ENCODE peak calls at places on chromosomes 11 and 22, in seven cellular contexts. T is neural progenitor cell, P is upper lobe of right lung, D is ovary, E is thyroid gland, G is AG04450, Z is OCI-LY7. Q is an unnamed sample.

GRCh38 chr22:24046024-24046423 is 34.9 kb downstream of the CABIN1 start:
- DNase-seq in Z (no peak), G (no peak), D (no peak), P (no peak), T (no peak), E (no peak), Q (no peak)

GRCh38 chr22:24137595-24137994 is 43.7 kb upstream of the SUSD2 start:
- DNase-seq in G (peak), P (no peak), Z (no peak), E (no peak), D (no peak), T (no peak), Q (no peak)

GRCh38 chr22:28141614-28142013 is 222.6 kb upstream of the PITPNB start:
- DNase-seq in P (no peak), T (no peak), E (no peak), G (peak), Z (no peak), D (no peak), Q (peak)

GRCh38 chr11:113131036-113131775 is 170.0 kb downstream of the NCAM1 start:
- DNase-seq in G (no peak), Z (no peak), D (no peak), E (no peak), T (no peak), P (no peak), Q (no peak)

GRCh38 chr11:97259884-97260283 is 870.1 kb downstream of the JRKL start:
- DNase-seq in D (no peak), G (no peak), T (no peak), Z (no peak), P (no peak), E (no peak), Q (no peak)

GRCh38 chr11:57430946-57431345 is 4.0 kb upstream of the SLC43A3 start:
- DNase-seq in E (no peak), D (no peak), T (no peak), G (no peak), P (no peak), Z (no peak), Q (no peak)

GRCh38 chr11:94305146-94305545 is 766 bp downstream of the IZUMO1R start:
- DNase-seq in D (no peak), P (no peak), G (peak), T (no peak), E (no peak), Z (no peak), Q (no peak)

GRCh38 chr11:34565417-34566208 is 52.0 kb upstream of the ELF5 start:
- DNase-seq in D (no peak), Z (peak), G (no peak), T (peak), P (no peak), E (no peak), Q (no peak)

GRCh38 chr11:8342821-8343681 is 79.4 kb upstream of the LMO1 start:
- DNase-seq in E (no peak), D (no peak), T (no peak), P (no peak), Z (no peak), G (no peak), Q (no peak)

GRCh38 chr11:77548552-77549439 is 41.0 kb upstream of the AQP11 start:
- DNase-seq in Z (no peak), T (no peak), D (no peak), G (no peak), E (no peak), P (no peak), Q (no peak)

GRCh38 chr11:76410771-76411423 is 29.8 kb downstream of the GVQW3 start:
- DNase-seq in T (no peak), E (no peak), D (no peak), P (no peak), G (no peak), Z (no peak), Q (no peak)

GRCh38 chr11:120674537-120674936 is 163.0 kb downstream of the GRIK4 start:
- DNase-seq in Z (no peak), G (peak), E (peak), P (no peak), T (no peak), D (no peak), Q (no peak)

GRCh38 chr11:128715691-128716153 is 21.9 kb downstream of the FLI1 start:
- DNase-seq in E (no peak), P (no peak), Z (no peak), T (peak), G (no peak), D (no peak), Q (no peak)

GRCh38 chr11:93249437-93250210 is 51.8 kb upstream of the SLC36A4 start:
- DNase-seq in P (no peak), T (no peak), Z (no peak), D (no peak), G (no peak), E (no peak), Q (no peak)

GRCh38 chr11:45045692-45046471 is 95.2 kb upstream of the TP53I11 start:
- DNase-seq in G (no peak), P (peak), D (no peak), Z (no peak), E (peak), T (no peak), Q (peak)

GRCh38 chr11:92475316-92475715 is 250.7 kb downstream of the FAT3 start:
- DNase-seq in D (no peak), G (no peak), Z (no peak), P (no peak), E (no peak), T (no peak), Q (no peak)

GRCh38 chr11:43071338-43071737 is 240.5 kb upstream of the API5 start:
- DNase-seq in Z (no peak), T (no peak), P (no peak), E (no peak), D (no peak), G (no peak), Q (no peak)

GRCh38 chr11:57072640-57073039 is 83.9 kb downstream of the OR5AK2 start:
- DNase-seq in Z (no peak), P (no peak), D (no peak), T (no peak), E (no peak), G (peak), Q (peak)

GRCh38 chr11:110148775-110149744 is 55.9 kb downstream of the ZC3H12C start:
- DNase-seq in E (no peak), G (no peak), P (no peak), Z (no peak), D (no peak), T (no peak), Q (peak)

GRCh38 chr11:116970485-116971292 is 127.5 kb downstream of the SIK3 start:
- DNase-seq in D (no peak), Z (no peak), E (no peak), P (no peak), G (no peak), T (no peak), Q (no peak)

GRCh38 chr22:40982482-40983385 is 31.6 kb downstream of the RBX1 start:
- DNase-seq in Z (peak), P (no peak), E (no peak), T (no peak), D (no peak), G (no peak), Q (no peak)

GRCh38 chr11:130852589-130852988 is 63.7 kb downstream of the SNX19 start:
- DNase-seq in D (no peak), G (no peak), T (no peak), Z (no peak), P (no peak), E (no peak), Q (no peak)

GRCh38 chr11:121881806-121882205 is 234.2 kb downstream of the BLID start:
- DNase-seq in Z (no peak), D (no peak), G (peak), P (no peak), E (no peak), T (no peak), Q (peak)

GRCh38 chr11:73759520-73760065 is 1.3 kb downstream of the RAB6A start:
- DNase-seq in T (no peak), Z (peak), P (no peak), G (no peak), E (no peak), D (no peak), Q (no peak)
- TF ChIP-seq CTCF in T (peak), Z (peak), P (peak), G (peak), E (no peak), D (peak), Q (peak)

GRCh38 chr11:66052664-66052982 is 459 bp downstream of the SF3B2 start:
- DNase-seq in Z (no peak), D (no peak), T (no peak), P (no peak), E (no peak), G (no peak), Q (no peak)
- H3K4me3 ChIP-seq in Z (peak), D (peak), T (peak), P (peak), E (peak), G (peak), Q (peak)

GRCh38 chr22:38489142-38489541 is 17.0 kb downstream of the DDX17 start:
- DNase-seq in P (no peak), G (no peak), E (no peak), D (no peak), Z (no peak), T (no peak), Q (no peak)

GRCh38 chr22:38482662-38483308 is 14.9 kb downstream of the KDELR3 start:
- DNase-seq in P (no peak), T (no peak), D (no peak), Z (no peak), G (no peak), E (no peak), Q (no peak)

GRCh38 chr22:38484244-38484643 is 16.3 kb downstream of the KDELR3 start:
- DNase-seq in E (no peak), T (no peak), D (no peak), G (no peak), Z (no peak), P (no peak), Q (no peak)

GRCh38 chr22:38487946-38488345 is 18.2 kb downstream of the DDX17 start:
- DNase-seq in T (no peak), D (no peak), E (no peak), Z (no peak), P (no peak), G (no peak), Q (no peak)

GRCh38 chr22:38485783-38486182 is 17.9 kb downstream of the KDELR3 start:
- DNase-seq in E (no peak), G (no peak), D (no peak), T (no peak), Z (no peak), P (no peak), Q (no peak)
- TF ChIP-seq CTCF in E (no peak), G (no peak), D (no peak), T (no peak), Z (no peak), P (no peak), Q (no peak)

GRCh38 chr11:20601221-20601914 is 2.0 kb downstream of the SLC6A5 start:
- DNase-seq in G (no peak), D (no peak), E (no peak), P (no peak), T (peak), Z (no peak), Q (no peak)
- H3K4me3 ChIP-seq in G (no peak), D (no peak), E (no peak), P (no peak), T (peak), Z (no peak), Q (no peak)

DNA sequence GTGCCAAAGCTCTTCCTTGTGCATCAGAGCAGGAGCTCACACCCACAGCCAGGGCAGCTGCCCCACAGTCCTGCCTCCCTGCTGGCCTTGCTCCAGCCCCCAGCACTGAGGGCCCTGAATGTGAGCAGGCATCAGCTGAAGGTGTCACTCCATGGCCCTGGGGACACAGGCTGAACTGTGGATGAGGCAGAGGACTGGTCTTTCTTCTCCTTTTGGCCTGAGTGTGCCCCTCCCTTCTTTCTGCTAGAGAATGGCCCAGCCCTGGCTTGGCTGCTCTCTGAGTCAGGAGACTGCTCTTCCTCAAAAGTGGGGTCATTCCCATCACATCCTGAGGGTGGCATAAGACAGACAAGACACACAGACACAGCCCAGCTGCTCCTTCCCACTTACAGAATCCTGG is 16.2 kb downstream of the OTOG start:
- DNase-seq in G (no peak), T (peak), D (no peak), E (peak), Z (no peak), P (no peak), Q (no peak)
- TF ChIP-seq CTCF in G (no peak), T (peak), D (no peak), E (no peak), Z (no peak), P (no peak), Q (no peak)

Q was measured in AG09309.